ENCODE peak calls at places on chromosomes 6 and 20, in seven cellular contexts. Q is ovary, S is heart left ventricle, T is Peyer's patch, Z is gastrocnemius medialis, G is IMR-90, Y is adrenal gland. R is an unnamed sample.

GRCh38 chr6:1766663-1767062 is 156.9 kb downstream of the FOXC1 start:
- DNase-seq in Q (peak), Y (peak), S (peak), T (no peak), Z (no peak), G (peak), R (no peak)

GRCh38 chr20:1813101-1813529 is 82.1 kb upstream of the SIRPA start:
- DNase-seq in G (peak), Z (peak), Q (peak), T (peak), Y (peak), S (peak), R (peak)

GRCh38 chr6:21666788-21667681 is 73.5 kb downstream of the SOX4 start:
- DNase-seq in S (no peak), T (no peak), Z (no peak), Y (no peak), G (no peak), Q (peak), R (peak)

GRCh38 chr6:138590796-138591709 is 91.8 kb upstream of the NHSL1 start:
- DNase-seq in Q (peak), T (peak), Y (peak), Z (no peak), S (peak), G (peak), R (peak)

GRCh38 chr6:52508261-52508739 is 68.6 kb downstream of the TRAM2 start:
- DNase-seq in T (no peak), S (no peak), Q (no peak), Y (no peak), G (no peak), Z (no peak), R (no peak)

GRCh38 chr20:50885068-50885467 is 46.2 kb downstream of the ADNP start:
- DNase-seq in Y (no peak), G (no peak), Z (no peak), T (no peak), S (no peak), Q (no peak), R (no peak)

GRCh38 chr6:56235245-56235644 is 12.1 kb downstream of the COL21A1 start:
- DNase-seq in Z (no peak), T (no peak), Q (no peak), Y (no peak), S (no peak), G (peak), R (no peak)

GRCh38 chr20:60583741-60584140 is 625.5 kb downstream of the CDH26 start:
- DNase-seq in T (no peak), Q (no peak), G (no peak), S (no peak), Z (no peak), Y (no peak), R (no peak)

GRCh38 chr20:3209023-3209945 is at the start of gene ITPA:
- DNase-seq in Z (no peak), Q (peak), Y (peak), T (peak), G (peak), S (peak), R (peak)

GRCh38 chr20:33188421-33188820 is 20.5 kb downstream of the BPIFA2 start:
- DNase-seq in Q (no peak), T (no peak), Z (no peak), G (no peak), Y (no peak), S (no peak), R (no peak)

GRCh38 chr20:58661298-58662141 is 10.4 kb downstream of the STX16 start:
- DNase-seq in T (no peak), Z (no peak), Q (no peak), G (no peak), Y (no peak), S (no peak), R (no peak)

GRCh38 chr20:62104791-62105345 is 17.4 kb upstream of the LSM14B start:
- DNase-seq in S (no peak), Q (no peak), Y (no peak), T (no peak), Z (no peak), G (peak), R (peak)

GRCh38 chr6:157659536-157660271 is 163.3 kb upstream of the SNX9 start:
- DNase-seq in Z (no peak), T (no peak), G (no peak), Q (no peak), Y (no peak), S (no peak), R (no peak)

GRCh38 chr6:76772951-76773350 is 690.3 kb downstream of the HTR1B start:
- DNase-seq in Y (no peak), Z (no peak), T (no peak), S (no peak), G (no peak), Q (no peak), R (no peak)

GRCh38 chr6:35161776-35162607 is 20.9 kb upstream of the TCP11 start:
- DNase-seq in S (no peak), Q (no peak), Y (peak), G (no peak), Z (no peak), T (no peak), R (no peak)

GRCh38 chr20:25022680-25023079 is 30.1 kb upstream of the APMAP start:
- DNase-seq in Z (peak), Y (no peak), T (peak), G (no peak), S (peak), Q (peak), R (peak)

GRCh38 chr20:25025986-25026605 is 31.8 kb downstream of the ACSS1 start:
- DNase-seq in G (no peak), Z (peak), Y (no peak), T (peak), Q (peak), S (peak), R (peak)

GRCh38 chr20:25023316-25023715 is 30.8 kb upstream of the APMAP start:
- DNase-seq in S (peak), T (peak), Z (peak), Q (peak), G (no peak), Y (no peak), R (peak)

GRCh38 chr20:25025091-25025861 is 32.7 kb downstream of the ACSS1 start:
- DNase-seq in G (no peak), S (peak), Q (peak), T (peak), Y (no peak), Z (peak), R (peak)

DNA sequence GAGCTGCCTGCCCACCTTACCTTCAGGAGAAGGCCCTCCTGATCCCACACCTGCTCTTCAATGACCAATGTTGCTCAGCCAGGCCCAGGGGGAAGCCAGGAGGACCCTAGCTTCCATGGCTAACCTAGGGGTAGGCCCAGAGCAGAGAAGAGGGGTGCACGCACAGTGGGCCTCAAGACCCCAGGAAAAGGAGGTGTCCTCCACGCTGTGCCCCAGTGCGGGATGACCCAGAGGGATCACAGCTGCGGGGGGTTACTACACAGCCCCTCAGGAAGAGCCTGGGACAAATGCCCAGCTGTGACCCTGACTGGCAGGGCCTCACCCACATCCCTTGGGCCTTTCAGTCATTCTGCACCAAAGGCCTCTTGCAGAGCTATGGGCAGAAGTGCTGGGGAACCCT is 31.6 kb upstream of the APMAP start:
- DNase-seq in Q (peak), T (peak), Z (peak), Y (no peak), S (peak), G (no peak), R (peak)
- H3K27ac ChIP-seq in Q (no peak), T (peak), Z (no peak), Y (no peak), S (no peak), G (no peak), R (no peak)

DNA sequence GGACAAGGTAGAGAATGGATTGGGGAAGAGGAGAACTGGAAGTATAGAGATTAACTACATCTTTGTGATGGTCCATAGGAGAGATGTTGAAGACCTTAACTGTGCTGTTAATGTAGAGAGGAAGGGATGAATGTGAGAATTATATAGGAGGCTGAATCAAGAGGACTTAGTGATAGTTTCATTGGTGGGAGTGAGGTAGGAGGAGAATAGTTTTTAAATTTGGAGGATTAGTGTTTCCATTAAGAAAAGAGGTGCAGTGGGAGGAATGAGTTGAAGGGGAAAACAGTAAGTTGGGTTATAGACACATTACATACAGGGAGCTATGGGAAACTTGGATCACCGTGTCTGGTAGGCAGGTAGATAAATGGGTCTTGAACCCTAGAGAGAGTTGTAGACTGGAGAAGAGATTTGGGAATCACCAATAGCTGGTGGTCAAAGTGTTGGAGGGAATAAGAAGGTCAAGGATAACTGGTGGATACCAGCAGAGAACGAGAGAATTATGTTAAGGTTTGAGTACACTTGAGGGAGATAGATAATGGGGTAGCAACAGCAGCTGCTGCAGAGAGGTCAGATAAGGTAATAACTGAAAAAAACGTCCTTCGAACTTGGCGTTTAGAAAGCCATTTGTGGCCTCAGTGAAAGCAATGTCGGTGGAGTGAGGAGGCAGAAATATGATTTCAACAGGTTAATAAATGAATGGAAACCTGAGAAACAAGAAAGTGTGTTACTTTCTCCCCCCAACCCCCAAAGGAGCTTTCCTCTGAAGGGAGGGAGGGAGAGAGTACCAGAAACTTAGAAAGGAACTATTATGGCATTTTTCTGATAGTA is 3.1 kb downstream of the C6orf89 start:
- DNase-seq in G (no peak), S (no peak), Y (no peak), Q (no peak), T (no peak), Z (no peak), R (no peak)
- TF ChIP-seq POLR2A in G (no peak), S (no peak), Y (no peak), Q (no peak), T (no peak), Z (no peak), R (no peak)

GRCh38 chr6:132734694-132735236 is 20.9 kb upstream of the VNN1 start:
- DNase-seq in G (peak), S (no peak), Q (no peak), Z (no peak), Y (no peak), T (no peak), R (no peak)
- TF ChIP-seq CTCF in G (peak), S (no peak), Q (no peak), Z (no peak), Y (no peak), T (no peak), R (no peak)

GRCh38 chr6:64505312-64505711 is 869.7 kb downstream of the PHF3 start:
- DNase-seq in S (no peak), Q (no peak), Y (no peak), G (no peak), Z (no peak), T (no peak), R (no peak)
- H3K27ac ChIP-seq in S (no peak), Q (no peak), Y (no peak), G (no peak), Z (no peak), T (no peak), R (no peak)

R was measured in transverse colon.